ENCODE peak calls at places on chromosome 1, in seven cellular contexts. V is A549; G is naive thymus-derived CD8-positive, alpha-beta T cell; N is PC-3; S is globus pallidus; B is fibroblast of pulmonary artery; O is small intestine. J is an unnamed sample.

GRCh38 chr1:234840843-234841242 is 230.9 kb upstream of the IRF2BP2 start:
- DNase-seq in S (no peak), N (no peak), V (peak; percentile 20), O (no peak), B (no peak), G (no peak), J (no peak)

GRCh38 chr1:199691540-199691939 is 336.0 kb upstream of the NR5A2 start:
- DNase-seq in S (no peak), O (peak; percentile 36), N (peak; percentile 65), V (peak; percentile 48), B (peak; percentile 92), G (no peak), J (no peak)

GRCh38 chr1:156801409-156802121 is 15.1 kb downstream of the SH2D2A start:
- DNase-seq in O (no peak), B (peak; percentile 47), S (no peak), V (no peak), G (no peak), N (no peak), J (no peak)

GRCh38 chr1:161216945-161217712 is 2.0 kb downstream of the FCER1G start:
- DNase-seq in N (no peak), O (no peak), B (peak; percentile 83), S (no peak), G (no peak), V (no peak), J (peak; percentile 57)

GRCh38 chr1:155086856-155087535 is 8.4 kb downstream of the EFNA3 start:
- DNase-seq in S (no peak), B (no peak), O (no peak), V (no peak), N (no peak), G (no peak), J (no peak)

GRCh38 chr1:2787163-2787911 is 14.2 kb downstream of the TTC34 start:
- DNase-seq in S (no peak), N (peak; percentile 15), B (no peak), G (no peak), O (no peak), V (no peak), J (no peak)

GRCh38 chr1:247105966-247106365 is 1.8 kb upstream of the ZNF669 start:
- DNase-seq in B (no peak), V (no peak), O (no peak), G (no peak), N (no peak), S (no peak), J (no peak)

GRCh38 chr1:230090194-230090711 is 23.2 kb downstream of the GALNT2 start:
- DNase-seq in N (peak; percentile 96), G (no peak), B (peak; percentile 83), O (no peak), V (peak; percentile 67), S (no peak), J (no peak)

GRCh38 chr1:100767176-100767876 is 47.8 kb downstream of the VCAM1 start:
- DNase-seq in G (no peak), B (no peak), N (peak; percentile 52), O (no peak), V (no peak), S (no peak), J (no peak)

GRCh38 chr1:219909476-219909875 is 18.9 kb downstream of the SLC30A10 start:
- DNase-seq in G (no peak), B (no peak), N (no peak), O (no peak), S (no peak), V (no peak), J (no peak)

GRCh38 chr1:14710331-14710730 is 111.8 kb downstream of the KAZN start:
- DNase-seq in G (no peak), O (no peak), B (no peak), V (no peak), N (no peak), S (no peak), J (no peak)

GRCh38 chr1:199704231-199704630 is 323.3 kb upstream of the NR5A2 start:
- DNase-seq in S (no peak), B (no peak), G (no peak), N (no peak), O (no peak), V (no peak), J (no peak)